ENCODE peak calls at places on chromosomes 3 and 15, in five cellular contexts. One of them, this sample, is unnamed.

GRCh38 chr15:95826831-95827230 is 503.7 kb upstream of the NR2F2 start:
- DNase-seq in endothelial cell of umbilical vein: no peak
- DNase-seq in sigmoid colon: no peak
- DNase-seq in stomach: no peak
- DNase-seq in transverse colon: no peak
- DNase-seq in this sample: no peak

GRCh38 chr15:91857772-91858171 is 4.3 kb downstream of the SLCO3A1 start:
- DNase-seq in endothelial cell of umbilical vein: no peak
- DNase-seq in stomach: no peak
- DNase-seq in transverse colon: no peak
- DNase-seq in sigmoid colon: no peak
- DNase-seq in this sample: no peak

GRCh38 chr3:17298038-17298437 is 413.3 kb downstream of the PLCL2 start:
- DNase-seq in transverse colon: no peak
- DNase-seq in endothelial cell of umbilical vein: no peak
- DNase-seq in stomach: no peak
- DNase-seq in sigmoid colon: no peak
- DNase-seq in this sample: no peak

GRCh38 chr3:183823963-183824362 is 1.4 kb downstream of the MAP6D1 start:
- DNase-seq in sigmoid colon: no peak
- DNase-seq in transverse colon: no peak
- DNase-seq in stomach: no peak
- DNase-seq in endothelial cell of umbilical vein: no peak
- DNase-seq in this sample: no peak

GRCh38 chr3:156149781-156150375 is 29.5 kb downstream of the KCNAB1 start:
- DNase-seq in stomach: no peak
- DNase-seq in endothelial cell of umbilical vein: no peak
- DNase-seq in transverse colon: no peak
- DNase-seq in sigmoid colon: no peak
- DNase-seq in this sample: no peak

GRCh38 chr15:92809880-92810361 is 90.2 kb upstream of the CHD2 start:
- DNase-seq in sigmoid colon: peak
- DNase-seq in stomach: no peak
- DNase-seq in transverse colon: peak
- DNase-seq in endothelial cell of umbilical vein: peak
- DNase-seq in this sample: no peak

GRCh38 chr15:58362262-58362922 is 69.4 kb upstream of the LIPC start:
- DNase-seq in transverse colon: no peak
- DNase-seq in sigmoid colon: no peak
- DNase-seq in stomach: no peak
- DNase-seq in endothelial cell of umbilical vein: no peak
- DNase-seq in this sample: no peak

GRCh38 chr3:52014613-52015012 is 18.9 kb upstream of the RPL29 start:
- DNase-seq in sigmoid colon: no peak
- DNase-seq in transverse colon: no peak
- DNase-seq in endothelial cell of umbilical vein: no peak
- DNase-seq in stomach: no peak
- DNase-seq in this sample: no peak

GRCh38 chr15:78625621-78626280 is 5.0 kb upstream of the CHRNA3 start:
- DNase-seq in stomach: peak
- DNase-seq in transverse colon: no peak
- DNase-seq in endothelial cell of umbilical vein: no peak
- DNase-seq in sigmoid colon: no peak
- DNase-seq in this sample: peak

GRCh38 chr3:25696019-25696418 is 31.3 kb upstream of the TOP2B start:
- DNase-seq in stomach: no peak
- DNase-seq in transverse colon: no peak
- DNase-seq in endothelial cell of umbilical vein: no peak
- DNase-seq in sigmoid colon: no peak
- DNase-seq in this sample: no peak

GRCh38 chr3:51994530-51994929 is 1.2 kb downstream of the RPL29 start:
- DNase-seq in stomach: no peak
- DNase-seq in endothelial cell of umbilical vein: no peak
- DNase-seq in transverse colon: no peak
- DNase-seq in sigmoid colon: no peak
- DNase-seq in this sample: no peak

GRCh38 chr3:151384741-151385174 is at the start of gene P2RY12:
- DNase-seq in sigmoid colon: no peak
- DNase-seq in endothelial cell of umbilical vein: no peak
- DNase-seq in stomach: no peak
- DNase-seq in transverse colon: no peak
- DNase-seq in this sample: no peak

GRCh38 chr3:50238549-50239026 is 2.6 kb downstream of the GNAI2 start:
- DNase-seq in sigmoid colon: peak
- DNase-seq in transverse colon: peak
- DNase-seq in stomach: peak
- DNase-seq in endothelial cell of umbilical vein: peak
- DNase-seq in this sample: no peak

GRCh38 chr15:32829441-32829840 is 111.6 kb downstream of the GREM1 start:
- DNase-seq in transverse colon: no peak
- DNase-seq in endothelial cell of umbilical vein: no peak
- DNase-seq in sigmoid colon: no peak
- DNase-seq in stomach: no peak
- DNase-seq in this sample: no peak

GRCh38 chr3:23830869-23831484 is 25.2 kb downstream of the UBE2E1 start:
- DNase-seq in transverse colon: no peak
- DNase-seq in sigmoid colon: no peak
- DNase-seq in stomach: no peak
- DNase-seq in endothelial cell of umbilical vein: no peak
- DNase-seq in this sample: no peak

GRCh38 chr3:42159706-42160472 is 68.7 kb downstream of the TRAK1 start:
- DNase-seq in sigmoid colon: peak
- DNase-seq in transverse colon: peak
- DNase-seq in endothelial cell of umbilical vein: peak
- DNase-seq in stomach: peak
- DNase-seq in this sample: peak

GRCh38 chr3:131435000-131435399 is 53.4 kb downstream of the NUDT16 start:
- DNase-seq in sigmoid colon: no peak
- DNase-seq in transverse colon: no peak
- DNase-seq in endothelial cell of umbilical vein: no peak
- DNase-seq in stomach: no peak
- DNase-seq in this sample: no peak

GRCh38 chr15:99426431-99427105 is 139.2 kb upstream of the MEF2A start:
- DNase-seq in sigmoid colon: peak
- DNase-seq in endothelial cell of umbilical vein: no peak
- DNase-seq in stomach: no peak
- DNase-seq in transverse colon: peak
- DNase-seq in this sample: no peak

GRCh38 chr3:52310861-52311566 is 5.1 kb upstream of the DNAH1 start:
- DNase-seq in stomach: no peak
- DNase-seq in sigmoid colon: no peak
- DNase-seq in endothelial cell of umbilical vein: no peak
- DNase-seq in transverse colon: no peak
- DNase-seq in this sample: no peak

GRCh38 chr15:100094127-100094510 is 247.7 kb downstream of the ADAMTS17 start:
- DNase-seq in transverse colon: no peak
- DNase-seq in stomach: no peak
- DNase-seq in endothelial cell of umbilical vein: no peak
- DNase-seq in sigmoid colon: peak
- DNase-seq in this sample: no peak

GRCh38 chr3:58459160-58459559 is 25.5 kb upstream of the PDHB start:
- DNase-seq in transverse colon: no peak
- DNase-seq in sigmoid colon: no peak
- DNase-seq in stomach: no peak
- DNase-seq in endothelial cell of umbilical vein: no peak
- DNase-seq in this sample: no peak

GRCh38 chr3:157078131-157078835 is 81.7 kb downstream of the CCNL1 start:
- DNase-seq in endothelial cell of umbilical vein: no peak
- DNase-seq in stomach: no peak
- DNase-seq in sigmoid colon: no peak
- DNase-seq in transverse colon: no peak
- DNase-seq in this sample: no peak

GRCh38 chr15:64247906-64248541 is 85.2 kb upstream of the PPIB start:
- DNase-seq in transverse colon: peak
- DNase-seq in stomach: no peak
- DNase-seq in sigmoid colon: no peak
- DNase-seq in endothelial cell of umbilical vein: peak
- DNase-seq in this sample: peak

DNA sequence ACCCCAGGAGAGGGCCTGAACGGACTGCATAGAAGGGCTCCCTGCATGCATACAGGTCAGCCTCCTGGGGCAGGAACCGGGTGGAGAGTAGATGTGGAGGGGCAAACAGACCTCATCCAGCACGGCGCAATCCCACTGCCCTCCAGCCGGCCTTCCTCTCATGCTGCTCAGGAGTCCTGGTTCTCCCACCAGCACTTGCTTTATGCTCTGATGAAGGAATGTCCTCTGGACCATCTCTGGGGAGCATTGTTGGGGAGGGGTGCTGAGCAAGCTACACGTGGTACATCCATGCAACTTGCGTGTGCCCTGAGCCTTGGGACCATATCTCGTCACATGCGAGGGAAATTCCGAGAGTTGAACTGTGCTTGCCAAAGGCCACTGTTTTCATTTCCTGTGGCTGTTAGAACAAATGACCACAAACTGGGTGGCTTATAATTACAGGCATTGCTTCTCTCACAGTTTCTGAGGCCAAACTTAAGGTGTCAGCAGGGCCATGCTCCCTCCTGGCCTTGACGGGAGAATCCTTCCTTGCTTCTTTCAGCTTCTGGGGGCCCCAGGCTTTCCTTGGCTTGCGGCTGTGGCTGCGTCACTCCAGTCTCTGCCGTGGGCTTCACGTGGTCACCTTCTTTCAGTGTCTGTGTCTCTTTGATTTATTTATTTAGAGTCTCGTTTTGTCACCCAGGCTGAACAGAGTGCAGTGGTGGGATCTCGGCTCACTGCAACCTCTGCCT is 12.2 kb downstream of the SELENOS start:
- DNase-seq in endothelial cell of umbilical vein: no peak
- DNase-seq in transverse colon: peak
- DNase-seq in sigmoid colon: no peak
- DNase-seq in stomach: no peak
- DNase-seq in this sample: no peak
- TF ChIP-seq POLR2AphosphoS5 in endothelial cell of umbilical vein: no peak
- TF ChIP-seq POLR2AphosphoS5 in transverse colon: no peak
- TF ChIP-seq POLR2AphosphoS5 in sigmoid colon: no peak
- TF ChIP-seq POLR2AphosphoS5 in stomach: no peak
- TF ChIP-seq POLR2AphosphoS5 in this sample: no peak

DNA sequence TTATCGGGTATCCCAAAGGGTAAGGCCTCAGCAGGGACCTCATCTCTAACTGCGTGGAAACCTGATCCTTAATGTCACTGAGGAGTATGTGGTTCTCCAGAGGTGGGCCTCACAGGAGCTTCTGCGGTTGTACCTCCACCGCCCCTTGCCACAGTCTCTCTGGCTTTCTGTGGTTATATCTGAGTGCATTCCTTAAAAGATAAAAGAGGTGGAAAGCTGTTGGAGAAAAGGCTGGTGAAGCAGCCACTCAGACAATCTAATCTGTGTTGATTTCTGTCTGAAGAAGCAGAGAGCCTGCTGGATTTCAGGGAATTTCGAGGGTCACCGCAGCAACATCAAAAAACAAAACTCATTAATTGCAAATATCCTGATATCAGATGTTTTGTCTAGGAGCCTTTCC is 51.4 kb downstream of the SEMA6D start:
- DNase-seq in sigmoid colon: no peak
- DNase-seq in stomach: no peak
- DNase-seq in transverse colon: no peak
- DNase-seq in endothelial cell of umbilical vein: no peak
- DNase-seq in this sample: no peak
- TF ChIP-seq POLR2AphosphoS5 in sigmoid colon: no peak
- TF ChIP-seq POLR2AphosphoS5 in stomach: no peak
- TF ChIP-seq POLR2AphosphoS5 in transverse colon: no peak
- TF ChIP-seq POLR2AphosphoS5 in endothelial cell of umbilical vein: no peak
- TF ChIP-seq POLR2AphosphoS5 in this sample: no peak

GRCh38 chr15:71385026-71385425 is 269.8 kb downstream of the THSD4 start:
- DNase-seq in sigmoid colon: no peak
- DNase-seq in stomach: no peak
- DNase-seq in endothelial cell of umbilical vein: peak
- DNase-seq in transverse colon: peak
- DNase-seq in this sample: no peak

GRCh38 chr15:71387825-71388224 is 272.6 kb downstream of the THSD4 start:
- DNase-seq in sigmoid colon: no peak
- DNase-seq in endothelial cell of umbilical vein: no peak
- DNase-seq in stomach: no peak
- DNase-seq in transverse colon: no peak
- DNase-seq in this sample: no peak

GRCh38 chr15:71385469-71385868 is 270.2 kb downstream of the THSD4 start:
- DNase-seq in stomach: no peak
- DNase-seq in transverse colon: no peak
- DNase-seq in endothelial cell of umbilical vein: no peak
- DNase-seq in sigmoid colon: no peak
- DNase-seq in this sample: no peak

GRCh38 chr15:71386005-71386404 is 270.7 kb downstream of the THSD4 start:
- DNase-seq in transverse colon: no peak
- DNase-seq in endothelial cell of umbilical vein: no peak
- DNase-seq in sigmoid colon: no peak
- DNase-seq in stomach: no peak
- DNase-seq in this sample: no peak

DNA sequence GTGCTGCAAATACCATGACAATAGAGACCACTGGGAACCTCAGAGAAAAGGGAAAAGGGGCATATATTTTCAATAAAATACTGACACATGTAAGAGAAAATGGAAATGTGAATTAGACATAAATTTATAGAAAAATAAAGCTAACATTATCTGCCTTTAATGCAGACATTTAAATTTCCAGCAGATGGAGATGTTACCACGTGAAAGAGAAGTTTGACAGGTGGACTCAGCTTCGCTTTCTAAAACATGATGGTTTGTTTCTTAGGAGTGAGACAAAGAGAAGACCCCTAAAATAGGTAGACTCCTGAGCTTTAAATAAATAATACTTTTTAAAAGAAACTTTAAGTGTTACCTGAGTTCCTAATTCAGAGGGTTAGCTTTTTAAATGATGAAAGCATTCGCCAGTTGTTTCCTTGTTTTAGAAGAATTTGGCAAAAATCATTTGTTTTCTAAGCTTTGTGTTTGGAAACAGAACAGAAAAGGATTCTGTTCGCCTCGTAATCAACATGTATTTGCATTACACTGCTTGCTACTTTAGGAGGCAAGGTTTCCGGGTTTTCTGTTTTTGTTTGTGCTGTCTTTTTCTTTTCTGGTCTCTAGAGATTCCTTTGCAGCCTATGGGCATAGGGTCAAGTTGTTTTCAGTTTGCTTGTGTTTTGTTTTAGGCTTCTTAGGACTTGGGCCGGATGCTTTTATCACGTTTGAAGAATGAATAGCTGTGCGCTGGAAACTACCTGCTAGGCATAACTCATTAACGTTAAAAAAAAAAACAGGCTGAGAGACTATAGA is 271.4 kb downstream of the THSD4 start:
- DNase-seq in endothelial cell of umbilical vein: peak
- DNase-seq in stomach: no peak
- DNase-seq in transverse colon: no peak
- DNase-seq in sigmoid colon: no peak
- DNase-seq in this sample: peak
- TF ChIP-seq POLR2AphosphoS5 in endothelial cell of umbilical vein: no peak
- TF ChIP-seq POLR2AphosphoS5 in stomach: no peak
- TF ChIP-seq POLR2AphosphoS5 in transverse colon: no peak
- TF ChIP-seq POLR2AphosphoS5 in sigmoid colon: no peak
- TF ChIP-seq POLR2AphosphoS5 in this sample: no peak

DNA sequence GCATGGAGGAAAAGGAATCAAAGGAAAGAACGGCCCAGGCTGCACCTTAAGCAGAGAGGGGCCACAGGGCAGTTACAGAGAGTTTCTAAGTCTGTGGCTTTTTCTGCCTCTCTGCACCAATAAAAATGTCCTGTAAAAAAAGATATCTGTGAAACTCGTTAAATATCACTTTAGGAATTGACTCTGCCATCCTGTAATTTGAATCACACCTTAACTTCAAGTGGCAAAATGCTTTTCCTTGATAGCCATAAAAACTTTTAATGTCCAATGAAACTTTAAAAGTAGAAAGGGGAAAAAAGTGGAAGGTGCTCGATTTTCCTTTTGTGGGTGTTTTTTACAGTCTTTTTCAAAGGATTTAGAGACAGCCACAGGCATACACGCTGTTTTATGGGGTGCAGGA is 255.7 kb downstream of the ARRDC4 start:
- DNase-seq in stomach: no peak
- DNase-seq in endothelial cell of umbilical vein: no peak
- DNase-seq in sigmoid colon: no peak
- DNase-seq in transverse colon: no peak
- DNase-seq in this sample: no peak
- TF ChIP-seq POLR2AphosphoS5 in stomach: no peak
- TF ChIP-seq POLR2AphosphoS5 in endothelial cell of umbilical vein: no peak
- TF ChIP-seq POLR2AphosphoS5 in sigmoid colon: no peak
- TF ChIP-seq POLR2AphosphoS5 in transverse colon: no peak
- TF ChIP-seq POLR2AphosphoS5 in this sample: no peak